ENCODE peak calls at places on chromosomes 4 and X, in five cellular contexts. P is endothelial cell, D is lung, H is suprapubic skin, T is thyroid gland. I is an unnamed sample.

GRCh38 chrX:97806238-97806637 is 922.5 kb downstream of the RPA4 start:
- DNase-seq in P (no peak), D (no peak), H (no peak), T (no peak), I (no peak)

GRCh38 chrX:19672211-19672814 is 157.0 kb upstream of the MAP3K15 start:
- DNase-seq in P (no peak), D (no peak), H (no peak), T (no peak), I (no peak)

GRCh38 chr4:98566491-98567008 is 91.9 kb downstream of the TSPAN5 start:
- DNase-seq in P (no peak), D (no peak), H (no peak), T (no peak), I (no peak)

GRCh38 chr4:184383497-184384055 is 90.8 kb downstream of the IRF2 start:
- DNase-seq in P (no peak), D (no peak), H (no peak), T (no peak), I (no peak)

GRCh38 chr4:10958226-10958856 is 273.8 kb upstream of the CLNK start:
- DNase-seq in P (no peak), D (no peak), H (no peak), T (no peak), I (no peak)

GRCh38 chrX:141467442-141467841 is 117.1 kb downstream of the SPANXA1 start:
- DNase-seq in P (no peak), D (no peak), H (no peak), T (no peak), I (no peak)

GRCh38 chr4:116024954-116025708 is 911.7 kb upstream of the NDST4 start:
- DNase-seq in P (no peak), D (no peak), H (no peak), T (no peak), I (no peak)

GRCh38 chr4:26073886-26074560 is 160.0 kb downstream of the SMIM20 start:
- DNase-seq in P (no peak), D (no peak), H (no peak), T (no peak), I (no peak)

GRCh38 chr4:134024251-134024650 is 177.3 kb downstream of the PABPC4L start:
- DNase-seq in P (peak; percentile 4), D (no peak), H (no peak), T (no peak), I (no peak)

GRCh38 chrX:12894074-12894691 is 12.2 kb upstream of the TLR8 start:
- DNase-seq in P (peak; percentile 16), D (no peak), H (no peak), T (peak; percentile 7), I (no peak)

GRCh38 chr4:1204828-1205591 is 32.6 kb upstream of the SPON2 start:
- DNase-seq in P (peak; percentile 2), D (no peak), H (peak; percentile 76), T (no peak), I (no peak)

GRCh38 chr4:77073981-77074865 is 1.6 kb downstream of the CCNI start:
- DNase-seq in P (no peak), D (no peak), H (no peak), T (no peak), I (no peak)

GRCh38 chrX:12974217-12974796 is 603 bp upstream of the TMSB4X start:
- DNase-seq in P (no peak), D (peak; percentile 66), H (peak; percentile 88), T (no peak), I (no peak)

GRCh38 chr4:153018716-153019115 is 82.6 kb downstream of the FHDC1 start:
- DNase-seq in P (no peak), D (no peak), H (no peak), T (no peak), I (no peak)

GRCh38 chrX:11446331-11446730 is 153.1 kb downstream of the AMELX start:
- DNase-seq in P (no peak), D (no peak), H (no peak), T (no peak), I (no peak)

GRCh38 chr4:139689093-139689722 is 23.6 kb downstream of the MGST2 start:
- DNase-seq in P (no peak), D (no peak), H (no peak), T (no peak), I (no peak)

GRCh38 chr4:139696491-139696890 is 30.9 kb downstream of the MGST2 start:
- DNase-seq in P (no peak), D (no peak), H (no peak), T (no peak), I (no peak)

GRCh38 chr4:139694522-139694921 is 28.9 kb downstream of the MGST2 start:
- DNase-seq in P (no peak), D (no peak), H (no peak), T (no peak), I (no peak)

GRCh38 chr4:139686988-139687387 is 21.4 kb downstream of the MGST2 start:
- DNase-seq in P (no peak), D (no peak), H (no peak), T (no peak), I (no peak)

DNA sequence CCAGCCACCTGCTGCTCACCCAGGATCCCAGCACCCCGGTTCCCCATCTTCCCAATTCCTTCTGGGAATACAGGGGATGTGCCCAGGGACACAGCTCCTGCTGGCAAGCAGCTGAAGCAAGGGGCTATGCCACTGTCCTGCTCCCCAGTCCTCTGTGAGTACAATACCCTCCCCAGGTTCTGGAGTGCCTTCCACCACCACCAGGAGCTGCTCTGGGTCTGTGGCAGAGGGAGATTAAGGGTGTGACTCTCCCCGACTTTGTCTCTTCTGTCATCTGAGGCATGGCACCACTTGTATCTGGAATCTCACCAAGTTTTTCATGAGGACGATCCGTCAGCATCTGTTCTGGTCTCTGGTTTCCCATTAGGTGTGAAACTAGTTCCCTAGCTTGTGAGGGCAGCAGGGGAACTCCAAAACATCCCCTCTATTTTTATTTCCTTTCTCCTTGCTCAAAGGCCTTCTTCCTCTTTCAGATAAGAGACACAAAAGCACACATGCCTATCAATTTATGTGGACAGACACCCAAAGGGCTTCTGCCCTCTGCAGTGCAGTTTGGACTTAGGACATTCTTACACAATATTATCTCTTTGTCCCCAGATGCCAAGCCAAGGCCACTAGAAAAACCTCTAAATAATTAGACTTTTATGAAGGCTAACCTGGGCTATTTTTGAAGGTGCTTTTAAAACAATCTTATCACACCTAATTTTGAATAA is 26.8 kb downstream of the MGST2 start:
- DNase-seq in P (peak; percentile 32), D (no peak), H (no peak), T (no peak), I (no peak)
- TF ChIP-seq CTCF in P (no peak), D (no peak), H (peak; percentile 23), T (no peak), I (peak; percentile 39)

GRCh38 chr4:89489338-89489771 is 181.8 kb upstream of the GPRIN3 start:
- DNase-seq in P (peak; percentile 9), D (no peak), H (no peak), T (no peak), I (no peak)

GRCh38 chr4:89486673-89487072 is 179.1 kb upstream of the GPRIN3 start:
- DNase-seq in P (no peak), D (no peak), H (no peak), T (no peak), I (no peak)

GRCh38 chr4:89482926-89483595 is 175.5 kb upstream of the GPRIN3 start:
- DNase-seq in P (no peak), D (no peak), H (no peak), T (no peak), I (no peak)

GRCh38 chr4:89482248-89482647 is 174.6 kb upstream of the GPRIN3 start:
- DNase-seq in P (no peak), D (no peak), H (no peak), T (no peak), I (no peak)

GRCh38 chr4:89486042-89486441 is 178.4 kb upstream of the GPRIN3 start:
- DNase-seq in P (no peak), D (no peak), H (no peak), T (no peak), I (no peak)
- TF ChIP-seq CTCF in P (no peak), D (no peak), H (no peak), T (no peak), I (peak; percentile 26)

GRCh38 chrX:73850124-73851013 is 287.4 kb downstream of the CHIC1 start:
- DNase-seq in P (peak; percentile 7), D (peak; percentile 37), H (no peak), T (peak; percentile 12), I (no peak)
- TF ChIP-seq CTCF in P (no peak), D (no peak), H (no peak), T (peak; percentile 7), I (peak; percentile 42)

GRCh38 chrX:120140293-120140981 is 18.0 kb upstream of the RHOXF2 start:
- DNase-seq in P (no peak), D (no peak), H (no peak), T (no peak), I (no peak)

GRCh38 chrX:120136128-120136527 is 20.4 kb upstream of the RHOXF1 start:
- DNase-seq in P (no peak), D (no peak), H (no peak), T (no peak), I (no peak)

DNA sequence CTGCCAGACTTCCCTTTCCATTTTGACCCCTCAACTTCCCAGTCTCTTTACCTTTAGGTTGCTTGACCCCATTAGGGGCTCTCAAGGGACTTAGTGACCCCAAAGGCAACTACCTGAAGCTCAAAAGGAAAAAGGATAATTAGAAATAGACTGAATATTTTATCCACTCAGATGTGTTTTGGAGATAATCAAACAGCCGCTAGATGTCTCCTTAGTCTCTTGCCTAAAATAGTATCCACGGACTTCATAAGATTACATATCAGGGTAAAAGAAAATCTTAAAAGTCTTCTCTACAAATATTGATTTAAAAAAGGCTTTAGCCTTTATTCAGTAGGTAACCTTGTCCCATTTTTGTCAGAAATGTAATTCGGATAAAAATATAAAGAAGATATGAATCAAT is 21.0 kb upstream of the RHOXF2 start:
- DNase-seq in P (no peak), D (no peak), H (no peak), T (no peak), I (no peak)
- TF ChIP-seq CTCF in P (no peak), D (no peak), H (no peak), T (no peak), I (no peak)

DNA sequence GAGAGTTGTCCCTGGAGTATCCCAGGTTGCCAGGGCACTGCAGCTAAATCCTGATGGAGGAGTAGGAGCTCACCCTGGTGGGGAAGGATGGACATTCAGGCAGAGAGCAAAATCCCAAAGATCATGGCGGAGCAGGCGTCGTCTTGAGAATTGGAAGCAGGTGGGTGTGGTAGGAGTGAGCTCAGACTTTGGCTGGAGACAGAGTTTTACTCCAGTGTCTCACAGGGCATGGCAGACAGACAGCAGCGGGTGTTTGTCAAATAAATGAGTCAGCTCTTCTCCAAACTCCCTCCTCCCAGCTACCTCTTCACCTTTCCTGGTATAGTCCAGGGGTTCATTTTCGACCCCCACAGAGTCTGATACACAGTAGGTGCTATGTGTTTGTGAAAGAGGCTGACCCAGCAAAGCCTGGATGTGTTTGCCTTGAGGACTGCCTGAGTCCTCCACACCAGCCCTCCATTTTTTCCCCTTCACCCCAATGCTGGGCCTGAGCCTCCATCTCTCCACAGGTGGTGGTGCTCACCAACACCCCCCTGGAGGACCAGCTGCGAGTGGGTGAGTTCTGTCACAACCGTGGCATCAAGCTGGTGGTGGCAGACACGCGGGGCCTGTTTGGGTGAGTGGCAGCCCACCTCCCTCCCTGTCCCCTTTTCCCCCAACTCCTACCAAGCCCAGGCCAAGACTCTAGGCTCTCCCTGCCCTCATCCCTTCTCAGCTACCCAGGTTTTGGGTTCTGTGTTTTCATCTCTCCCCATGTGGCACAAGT is 6.9 kb downstream of the UBA1 start:
- DNase-seq in P (no peak), D (no peak), H (no peak), T (no peak), I (no peak)
- TF ChIP-seq CTCF in P (no peak), D (no peak), H (peak; percentile 22), T (no peak), I (no peak)